ENCODE peak calls at places on chromosomes 11 and 22, in four cellular contexts. F is Peyer's patch, V is activated T-cell treated with anti-CD3 and anti-CD28 coated beads for 24 hours, K is Calu3. Z is an unnamed sample.

GRCh38 chr11:30107899-30108298 is 91.1 kb upstream of the KCNA4 start:
- DNase-seq in F (no peak), V (no peak), K (no peak), Z (no peak)

GRCh38 chr22:32957093-32957835 is 100.9 kb downstream of the SYN3 start:
- DNase-seq in F (no peak), V (no peak), K (no peak), Z (no peak)

GRCh38 chr11:22472306-22472705 is 134.1 kb downstream of the SLC17A6 start:
- DNase-seq in F (no peak), V (no peak), K (peak), Z (no peak)

GRCh38 chr11:1559103-1559951 is 12.7 kb downstream of the DUSP8 start:
- DNase-seq in F (peak), V (no peak), K (peak), Z (no peak)

GRCh38 chr11:78313898-78314297 is 103.7 kb downstream of the GAB2 start:
- DNase-seq in F (no peak), V (no peak), K (no peak), Z (no peak)

GRCh38 chr22:25334091-25334490 is 114.7 kb downstream of the CRYBB2 start:
- DNase-seq in F (peak), V (peak), K (peak), Z (no peak)

GRCh38 chr22:36628561-36629060 is 74.9 kb downstream of the CACNG2 start:
- DNase-seq in F (no peak), V (no peak), K (no peak), Z (no peak)

GRCh38 chr22:36220457-36220921 is 18.8 kb downstream of the APOL2 start:
- DNase-seq in F (no peak), V (no peak), K (no peak), Z (no peak)

GRCh38 chr22:37284807-37285355 is 2.6 kb downstream of the CYTH4 start:
- DNase-seq in F (peak), V (no peak), K (no peak), Z (peak)

GRCh38 chr11:47152126-47152952 is 24.3 kb downstream of the ARFGAP2 start:
- DNase-seq in F (no peak), V (no peak), K (no peak), Z (no peak)

GRCh38 chr11:61265357-61265756 is 24.4 kb downstream of the PGA5 start:
- DNase-seq in F (no peak), V (no peak), K (no peak), Z (no peak)

GRCh38 chr22:31080164-31080847 is 812 bp upstream of the SMTN start:
- DNase-seq in F (no peak), V (no peak), K (no peak), Z (no peak)

GRCh38 chr22:22750335-22751042 is 106.1 kb downstream of the GGTLC2 start:
- DNase-seq in F (no peak), V (no peak), K (no peak), Z (no peak)

Z was measured in activated effector memory CD4-positive, alpha-beta T cell treated with Interleukin-2 at 50 U/mL for 16 hours.